ENCODE peak calls at places on chromosomes 16 and 17, in four cellular contexts. One of them, this sample, is unnamed.

GRCh38 chr16:63461248-63461841 is 1425.1 kb upstream of the CDH8 start:
- DNase-seq in GOT3: no peak
- DNase-seq in left ventricle myocardium inferior: no peak
- DNase-seq in stimulated activated CD8-positive, alpha-beta memory T cell treated with anti-CD3 and anti-CD28 coated beads, Interleukin-7, amount 100 ng/mL, for 1 hour: no peak
- DNase-seq in this sample: peak

GRCh38 chr17:16304832-16305231 is 48.4 kb downstream of the CENPV start:
- DNase-seq in GOT3: no peak
- DNase-seq in left ventricle myocardium inferior: no peak
- DNase-seq in stimulated activated CD8-positive, alpha-beta memory T cell treated with anti-CD3 and anti-CD28 coated beads, Interleukin-7, amount 100 ng/mL, for 1 hour: no peak
- DNase-seq in this sample: peak

GRCh38 chr17:78362671-78363070 is 2.8 kb upstream of the SOCS3 start:
- DNase-seq in GOT3: no peak
- DNase-seq in left ventricle myocardium inferior: no peak
- DNase-seq in stimulated activated CD8-positive, alpha-beta memory T cell treated with anti-CD3 and anti-CD28 coated beads, Interleukin-7, amount 100 ng/mL, for 1 hour: no peak
- DNase-seq in this sample: no peak

GRCh38 chr17:32496348-32497078 is 9.7 kb downstream of the CDK5R1 start:
- DNase-seq in GOT3: no peak
- DNase-seq in left ventricle myocardium inferior: no peak
- DNase-seq in stimulated activated CD8-positive, alpha-beta memory T cell treated with anti-CD3 and anti-CD28 coated beads, Interleukin-7, amount 100 ng/mL, for 1 hour: no peak
- DNase-seq in this sample: no peak

GRCh38 chr16:64893386-64893785 is 228.5 kb downstream of the CDH11 start:
- DNase-seq in GOT3: no peak
- DNase-seq in left ventricle myocardium inferior: no peak
- DNase-seq in stimulated activated CD8-positive, alpha-beta memory T cell treated with anti-CD3 and anti-CD28 coated beads, Interleukin-7, amount 100 ng/mL, for 1 hour: no peak
- DNase-seq in this sample: no peak

GRCh38 chr17:76598004-76598439 is 12.4 kb upstream of the ST6GALNAC2 start:
- DNase-seq in GOT3: no peak
- DNase-seq in left ventricle myocardium inferior: no peak
- DNase-seq in stimulated activated CD8-positive, alpha-beta memory T cell treated with anti-CD3 and anti-CD28 coated beads, Interleukin-7, amount 100 ng/mL, for 1 hour: no peak
- DNase-seq in this sample: no peak

GRCh38 chr17:4806420-4806769 is 557 bp upstream of the PLD2 start:
- DNase-seq in GOT3: no peak
- DNase-seq in left ventricle myocardium inferior: no peak
- DNase-seq in stimulated activated CD8-positive, alpha-beta memory T cell treated with anti-CD3 and anti-CD28 coated beads, Interleukin-7, amount 100 ng/mL, for 1 hour: no peak
- DNase-seq in this sample: no peak

GRCh38 chr16:69482410-69482951 is 58.1 kb downstream of the CYB5B start:
- DNase-seq in GOT3: peak
- DNase-seq in left ventricle myocardium inferior: peak
- DNase-seq in stimulated activated CD8-positive, alpha-beta memory T cell treated with anti-CD3 and anti-CD28 coated beads, Interleukin-7, amount 100 ng/mL, for 1 hour: no peak
- DNase-seq in this sample: peak

GRCh38 chr16:9091867-9092281 is 430 bp downstream of the HAPSTR1 start:
- DNase-seq in GOT3: no peak
- DNase-seq in left ventricle myocardium inferior: peak
- DNase-seq in stimulated activated CD8-positive, alpha-beta memory T cell treated with anti-CD3 and anti-CD28 coated beads, Interleukin-7, amount 100 ng/mL, for 1 hour: no peak
- DNase-seq in this sample: no peak

GRCh38 chr17:15648384-15648783 is 28.9 kb upstream of the FBXW10B start:
- DNase-seq in GOT3: no peak
- DNase-seq in left ventricle myocardium inferior: no peak
- DNase-seq in stimulated activated CD8-positive, alpha-beta memory T cell treated with anti-CD3 and anti-CD28 coated beads, Interleukin-7, amount 100 ng/mL, for 1 hour: no peak
- DNase-seq in this sample: no peak

GRCh38 chr17:48505788-48506187 is 25.0 kb downstream of the HOXB1 start:
- DNase-seq in GOT3: no peak
- DNase-seq in left ventricle myocardium inferior: no peak
- DNase-seq in stimulated activated CD8-positive, alpha-beta memory T cell treated with anti-CD3 and anti-CD28 coated beads, Interleukin-7, amount 100 ng/mL, for 1 hour: no peak
- DNase-seq in this sample: no peak

GRCh38 chr16:51419768-51420167 is 268.7 kb upstream of the SALL1 start:
- DNase-seq in GOT3: no peak
- DNase-seq in left ventricle myocardium inferior: no peak
- DNase-seq in stimulated activated CD8-positive, alpha-beta memory T cell treated with anti-CD3 and anti-CD28 coated beads, Interleukin-7, amount 100 ng/mL, for 1 hour: no peak
- DNase-seq in this sample: no peak